ENCODE peak calls at places on chromosomes 4 and X, in ten cellular contexts. U is heart right ventricle, B is thoracic aorta, I is WTC11, N is AG04450, E is nephron progenitor cell, S is endothelial cell, R is HFFc6, Q is fibroblast of mammary gland, X is ovary. C is an unnamed sample.
A peak's percentile ranks its signal among the peaks of the same experiment; 100 is the strongest.

GRCh38 chr4:53651142-53651720 is 59.9 kb upstream of the LNX1 start:
- DNase-seq in Q (no peak), N (no peak), X (no peak), I (no peak), U (peak; percentile 56), E (no peak), R (no peak), B (no peak), S (no peak), C (no peak)

GRCh38 chr4:122992111-122992510 is 69.7 kb upstream of the NUDT6 start:
- DNase-seq in X (no peak), R (peak; percentile 7), B (no peak), Q (peak; percentile 49), U (no peak), N (no peak), I (no peak), E (no peak), S (no peak), C (no peak)

GRCh38 chrX:29281078-29281742 is 694.0 kb downstream of the IL1RAPL1 start:
- DNase-seq in E (no peak), N (no peak), S (no peak), Q (no peak), B (no peak), X (no peak), I (no peak), U (no peak), R (no peak), C (no peak)

GRCh38 chrX:108198420-108198819 is 106.8 kb downstream of the ATG4A start:
- DNase-seq in Q (peak; percentile 86), U (no peak), X (peak; percentile 55), N (no peak), S (no peak), B (no peak), E (no peak), R (no peak), I (no peak), C (no peak)

GRCh38 chr4:1819284-1819683 is 26.2 kb downstream of the FGFR3 start:
- DNase-seq in R (no peak), B (no peak), S (no peak), X (peak; percentile 34), E (no peak), N (no peak), Q (no peak), I (no peak), U (no peak), C (no peak)

GRCh38 chr4:11585506-11585905 is 156.8 kb upstream of the HS3ST1 start:
- DNase-seq in I (no peak), B (no peak), X (no peak), E (no peak), N (no peak), Q (peak; percentile 2), U (peak; percentile 9), S (no peak), R (no peak), C (no peak)

GRCh38 chrX:153844509-153845082 is 14.3 kb upstream of the PDZD4 start:
- DNase-seq in N (no peak), B (no peak), U (no peak), Q (no peak), X (no peak), S (no peak), E (no peak), I (peak; percentile 44), R (no peak), C (no peak)

GRCh38 chrX:10611441-10612090 is 8.8 kb downstream of the MID1 start:
- DNase-seq in N (no peak), U (no peak), I (no peak), X (no peak), S (no peak), R (no peak), B (no peak), Q (peak; percentile 52), E (no peak), C (no peak)

GRCh38 chrX:63735882-63736281 is 49.1 kb downstream of the ARHGEF9 start:
- DNase-seq in N (no peak), E (no peak), I (no peak), B (no peak), X (no peak), Q (peak; percentile 22), S (no peak), R (no peak), U (no peak), C (no peak)

GRCh38 chrX:63738696-63739095 is 46.3 kb downstream of the ARHGEF9 start:
- DNase-seq in S (no peak), Q (no peak), X (no peak), N (no peak), I (no peak), B (no peak), R (no peak), E (no peak), U (no peak), C (no peak)

GRCh38 chrX:63743596-63743995 is 41.4 kb downstream of the ARHGEF9 start:
- DNase-seq in S (no peak), R (no peak), E (no peak), U (no peak), Q (no peak), I (no peak), N (no peak), B (no peak), X (no peak), C (no peak)

GRCh38 chrX:63740382-63740781 is 44.6 kb downstream of the ARHGEF9 start:
- DNase-seq in S (no peak), I (no peak), Q (no peak), U (no peak), B (no peak), R (no peak), E (no peak), X (no peak), N (no peak), C (no peak)

DNA sequence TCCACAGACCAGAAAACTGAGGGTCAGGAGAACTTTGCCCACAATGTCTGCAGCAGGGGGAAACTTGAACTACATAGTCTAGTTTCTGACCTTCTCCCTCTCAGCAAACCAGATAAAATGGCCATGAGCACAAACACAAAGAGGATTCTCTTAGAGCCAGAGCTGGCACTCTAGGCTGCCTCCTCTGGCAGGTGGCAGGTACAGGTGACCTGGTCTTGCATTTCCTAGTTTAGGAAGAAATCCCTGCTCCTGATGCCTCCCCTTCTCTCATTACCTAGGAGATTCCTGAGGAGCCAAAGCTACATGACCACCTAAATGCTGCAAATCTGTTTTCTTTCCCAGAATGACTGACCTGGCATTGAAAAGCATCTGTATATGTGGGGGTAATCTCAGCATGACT is 45.1 kb downstream of the ARHGEF9 start:
- DNase-seq in X (no peak), R (no peak), N (no peak), S (no peak), Q (no peak), E (no peak), I (no peak), B (no peak), U (no peak), C (no peak)
- TF ChIP-seq CTCF in X (no peak), R (no peak), N (no peak), S (no peak), Q (no peak), E (no peak), I (no peak), B (no peak), U (no peak), C (no peak)

GRCh38 chrX:56789518-56790070 is 60.6 kb downstream of the NBDY start:
- DNase-seq in N (no peak), Q (no peak), B (no peak), E (no peak), S (no peak), X (no peak), U (no peak), R (no peak), I (no peak), C (no peak)

GRCh38 chrX:56786889-56787733 is 58.1 kb downstream of the NBDY start:
- DNase-seq in E (no peak), Q (no peak), X (no peak), N (no peak), U (no peak), I (no peak), R (no peak), B (no peak), S (no peak), C (no peak)

GRCh38 chrX:56788229-56788628 is 59.2 kb downstream of the NBDY start:
- DNase-seq in N (no peak), X (peak; percentile 55), S (no peak), Q (no peak), E (no peak), U (no peak), B (no peak), R (no peak), I (no peak), C (no peak)

GRCh38 chrX:56787734-56788152 is 58.7 kb downstream of the NBDY start:
- DNase-seq in S (no peak), E (no peak), N (no peak), X (no peak), U (no peak), Q (no peak), I (no peak), R (no peak), B (no peak), C (no peak)

DNA sequence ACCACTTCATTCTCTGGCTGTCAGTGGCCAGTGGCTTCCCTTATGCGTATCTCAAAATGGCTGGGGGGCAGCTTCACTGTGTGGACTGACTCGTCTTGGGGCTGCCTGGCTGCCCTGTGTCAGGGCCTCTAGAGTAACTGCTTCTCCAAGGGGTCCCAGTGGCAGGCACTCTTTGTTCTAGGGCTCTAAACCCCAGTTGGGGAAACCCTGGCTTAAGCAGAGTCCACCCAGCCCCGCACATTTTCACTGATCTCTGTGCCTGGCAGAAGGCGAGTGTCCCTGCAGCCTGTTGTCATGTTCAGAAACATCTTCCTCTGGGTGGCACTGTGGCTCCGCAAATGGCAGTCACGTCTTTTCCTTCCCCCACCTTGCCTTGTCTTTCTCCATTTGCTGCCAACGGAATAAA is 59.7 kb downstream of the NBDY start:
- DNase-seq in X (peak; percentile 81), E (no peak), Q (peak; percentile 58), R (peak; percentile 5), N (no peak), U (no peak), B (no peak), I (no peak), S (no peak), C (no peak)
- TF ChIP-seq CTCF in X (no peak), E (no peak), Q (peak; percentile 24), R (peak; percentile 46), N (no peak), U (no peak), B (peak; percentile 9), I (no peak), S (no peak), C (no peak)

GRCh38 chr4:5751073-5751917 is 40.3 kb downstream of the EVC start:
- DNase-seq in B (no peak), S (no peak), Q (peak; percentile 98), U (no peak), N (peak; percentile 61), I (no peak), R (peak; percentile 55), X (no peak), E (no peak), C (no peak)

GRCh38 chr4:5752803-5753184 is 41.8 kb downstream of the EVC start:
- DNase-seq in S (no peak), R (no peak), X (no peak), N (no peak), U (no peak), B (no peak), I (no peak), Q (no peak), E (peak; percentile 13), C (no peak)

GRCh38 chr4:5753366-5753765 is 42.4 kb downstream of the EVC start:
- DNase-seq in R (no peak), N (no peak), E (no peak), Q (peak; percentile 47), S (no peak), I (no peak), X (no peak), B (no peak), U (no peak), C (no peak)

GRCh38 chr4:5753766-5754528 is 42.9 kb downstream of the EVC start:
- DNase-seq in Q (peak; percentile 98), B (no peak), X (no peak), R (peak; percentile 86), E (no peak), U (no peak), N (peak; percentile 76), I (no peak), S (no peak), C (no peak)

GRCh38 chr4:5751918-5752802 is 41.2 kb downstream of the EVC start:
- DNase-seq in X (no peak), R (no peak), U (no peak), E (peak; percentile 23), Q (peak; percentile 97), I (peak; percentile 73), N (no peak), B (no peak), S (peak; percentile 26), C (no peak)
- TF ChIP-seq CTCF in X (no peak), R (no peak), U (no peak), E (no peak), Q (peak; percentile 4), I (no peak), N (no peak), B (no peak), S (no peak), C (no peak)

GRCh38 chr4:84420608-84421007 is 78.5 kb downstream of the NKX6-1 start:
- DNase-seq in X (no peak), Q (no peak), B (no peak), N (no peak), I (no peak), R (no peak), U (no peak), S (no peak), E (no peak), C (no peak)

GRCh38 chr4:84413954-84414353 is 85.1 kb downstream of the NKX6-1 start:
- DNase-seq in I (no peak), N (no peak), U (no peak), R (no peak), B (no peak), Q (no peak), E (no peak), S (no peak), X (no peak), C (no peak)

GRCh38 chr4:84418032-84418709 is 80.9 kb downstream of the NKX6-1 start:
- DNase-seq in U (no peak), E (peak; percentile 21), X (no peak), N (no peak), B (no peak), I (no peak), S (no peak), R (no peak), Q (no peak), C (no peak)
- TF ChIP-seq CTCF in U (no peak), E (no peak), X (no peak), N (no peak), B (no peak), I (no peak), S (no peak), R (no peak), Q (no peak), C (no peak)

C was measured in CD14-positive monocyte.